ENCODE peak calls at places on chromosomes 3 and 15, in five cellular contexts. G is GM23248; E is T-helper 17 cell; Q is activated CD4-positive, alpha-beta T cell treated with anti-CD3 and anti-CD28 coated beads, Interleukin-2, amount 50 U/mL, for 24 hours; R is Daoy. M is an unnamed sample.
A peak's percentile ranks its signal among the peaks of the same experiment; 100 is the strongest.

GRCh38 chr3:171349392-171349791 is 110.8 kb downstream of the TNIK start:
- DNase-seq in R (peak; percentile 73), G (peak; percentile 41), E (no peak), Q (no peak), M (peak; percentile 62)

GRCh38 chr3:14988988-14989394 is 41.6 kb downstream of the NR2C2 start:
- DNase-seq in R (no peak), E (no peak), G (no peak), Q (no peak), M (peak; percentile 6)

GRCh38 chr15:97521894-97522293 is 438.6 kb upstream of the ARRDC4 start:
- DNase-seq in R (peak; percentile 60), E (no peak), Q (no peak), G (no peak), M (peak; percentile 1)

GRCh38 chr3:171811059-171811912 is 1.0 kb upstream of the PLD1 start:
- DNase-seq in E (no peak), Q (no peak), G (peak; percentile 98), R (peak; percentile 81), M (peak; percentile 95)

GRCh38 chr3:143224731-143225130 is 105.2 kb downstream of the CHST2 start:
- DNase-seq in Q (no peak), G (no peak), E (no peak), R (no peak), M (no peak)

GRCh38 chr3:154275965-154276364 is 48.3 kb downstream of the DHX36 start:
- DNase-seq in E (no peak), Q (no peak), R (no peak), G (no peak), M (no peak)

GRCh38 chr15:31474059-31474868 is 147.6 kb downstream of the KLF13 start:
- DNase-seq in E (no peak), Q (no peak), G (no peak), R (no peak), M (no peak)

GRCh38 chr15:85482896-85483295 is 102.5 kb downstream of the AKAP13 start:
- DNase-seq in G (peak; percentile 91), E (no peak), R (peak; percentile 58), Q (no peak), M (peak; percentile 81)

GRCh38 chr15:91780387-91780786 is 73.1 kb upstream of the SLCO3A1 start:
- DNase-seq in R (no peak), G (no peak), Q (no peak), E (no peak), M (no peak)

GRCh38 chr3:69200384-69201068 is 78.1 kb upstream of the LMOD3 start:
- DNase-seq in R (peak; percentile 29), Q (no peak), G (no peak), E (no peak), M (no peak)

GRCh38 chr3:46875560-46875959 is 2.0 kb upstream of the PTH1R start:
- DNase-seq in G (no peak), R (no peak), Q (no peak), E (no peak), M (no peak)

GRCh38 chr3:32009957-32010356 is 28.4 kb downstream of the ZNF860 start:
- DNase-seq in E (no peak), G (no peak), Q (no peak), R (no peak), M (no peak)

GRCh38 chr3:46979958-46980497 is 562 bp downstream of the NBEAL2 start:
- DNase-seq in Q (no peak), E (no peak), R (no peak), G (peak; percentile 34), M (peak; percentile 25)

GRCh38 chr15:90902656-90902995 is 476 bp upstream of the MAN2A2 start:
- DNase-seq in Q (peak; percentile 21), E (no peak), R (no peak), G (peak; percentile 58), M (no peak)

GRCh38 chr15:64164436-64164835 is 1.6 kb upstream of the PPIB start:
- DNase-seq in Q (no peak), E (no peak), G (no peak), R (no peak), M (no peak)

GRCh38 chr15:88419830-88420229 is 47.4 kb downstream of the MRPL46 start:
- DNase-seq in Q (no peak), G (peak; percentile 67), E (no peak), R (peak; percentile 7), M (peak; percentile 63)

GRCh38 chr3:27712136-27713065 is 9.7 kb downstream of the EOMES start:
- DNase-seq in G (peak; percentile 92), Q (no peak), R (peak; percentile 81), E (peak; percentile 55), M (peak; percentile 83)

GRCh38 chr3:31204026-31204795 is 309.8 kb upstream of the GADL1 start:
- DNase-seq in G (no peak), E (no peak), R (no peak), Q (no peak), M (no peak)

GRCh38 chr3:193572426-193572908 is 17.8 kb upstream of the ATP13A4 start:
- DNase-seq in Q (peak; percentile 5), R (peak; percentile 74), G (peak; percentile 73), E (no peak), M (peak; percentile 70)

GRCh38 chr15:93088200-93088980 is 621 bp downstream of the RGMA start:
- DNase-seq in E (no peak), R (peak; percentile 48), G (peak; percentile 35), Q (no peak), M (no peak)

GRCh38 chr3:49656541-49657112 is 17.5 kb upstream of the APEH start:
- DNase-seq in G (peak; percentile 43), E (no peak), Q (no peak), R (peak; percentile 33), M (peak; percentile 20)

GRCh38 chr3:134901461-134901860 is 106.4 kb downstream of the EPHB1 start:
- DNase-seq in Q (no peak), R (no peak), G (no peak), E (no peak), M (no peak)

M was measured in ELR.